ENCODE peak calls at places on chromosomes 16 and 17, in nine cellular contexts. One of them, this sample, is unnamed.

GRCh38 chr16:84774810-84775209 is 45.0 kb upstream of the CRISPLD2 start:
- DNase-seq in RPMI8226: no peak
- DNase-seq in AG09309: peak
- DNase-seq in kidney tubule cell: peak
- DNase-seq in posterior vena cava: no peak
- DNase-seq in iPS-NIHi11: no peak
- DNase-seq in NCI-H2081: no peak
- DNase-seq in activated CD8-positive, alpha-beta memory T cell treated with anti-CD3 and anti-CD28 coated beads for 4 hours: no peak
- DNase-seq in AG10803: peak
- DNase-seq in this sample: peak

GRCh38 chr16:10751291-10751697 is 7.7 kb downstream of the NUBP1 start:
- DNase-seq in RPMI8226: no peak
- DNase-seq in AG09309: no peak
- DNase-seq in kidney tubule cell: no peak
- DNase-seq in posterior vena cava: peak
- DNase-seq in iPS-NIHi11: no peak
- DNase-seq in NCI-H2081: no peak
- DNase-seq in activated CD8-positive, alpha-beta memory T cell treated with anti-CD3 and anti-CD28 coated beads for 4 hours: no peak
- DNase-seq in AG10803: no peak
- DNase-seq in this sample: no peak

GRCh38 chr16:87628940-87629339 is 26.6 kb downstream of the JPH3 start:
- DNase-seq in RPMI8226: peak
- DNase-seq in AG09309: peak
- DNase-seq in kidney tubule cell: peak
- DNase-seq in posterior vena cava: no peak
- DNase-seq in iPS-NIHi11: no peak
- DNase-seq in NCI-H2081: no peak
- DNase-seq in activated CD8-positive, alpha-beta memory T cell treated with anti-CD3 and anti-CD28 coated beads for 4 hours: no peak
- DNase-seq in AG10803: peak
- DNase-seq in this sample: no peak

GRCh38 chr17:17570207-17570797 is 21.2 kb downstream of the PEMT start:
- DNase-seq in RPMI8226: peak
- DNase-seq in AG09309: no peak
- DNase-seq in kidney tubule cell: peak
- DNase-seq in posterior vena cava: no peak
- DNase-seq in iPS-NIHi11: peak
- DNase-seq in NCI-H2081: peak
- DNase-seq in activated CD8-positive, alpha-beta memory T cell treated with anti-CD3 and anti-CD28 coated beads for 4 hours: no peak
- DNase-seq in AG10803: no peak
- DNase-seq in this sample: no peak

GRCh38 chr17:57935833-57936807 is 19.1 kb downstream of the CUEDC1 start:
- DNase-seq in RPMI8226: no peak
- DNase-seq in AG09309: no peak
- DNase-seq in kidney tubule cell: peak
- DNase-seq in posterior vena cava: peak
- DNase-seq in iPS-NIHi11: peak
- DNase-seq in NCI-H2081: no peak
- DNase-seq in activated CD8-positive, alpha-beta memory T cell treated with anti-CD3 and anti-CD28 coated beads for 4 hours: no peak
- DNase-seq in AG10803: peak
- DNase-seq in this sample: no peak

GRCh38 chr17:13046361-13046760 is 28.5 kb upstream of the ELAC2 start:
- DNase-seq in RPMI8226: no peak
- DNase-seq in AG09309: no peak
- DNase-seq in kidney tubule cell: no peak
- DNase-seq in posterior vena cava: no peak
- DNase-seq in iPS-NIHi11: no peak
- DNase-seq in NCI-H2081: no peak
- DNase-seq in activated CD8-positive, alpha-beta memory T cell treated with anti-CD3 and anti-CD28 coated beads for 4 hours: no peak
- DNase-seq in AG10803: no peak
- DNase-seq in this sample: no peak

GRCh38 chr16:17939052-17939673 is 397.4 kb downstream of the NPIPA8 start:
- DNase-seq in RPMI8226: no peak
- DNase-seq in AG09309: no peak
- DNase-seq in kidney tubule cell: no peak
- DNase-seq in posterior vena cava: no peak
- DNase-seq in iPS-NIHi11: no peak
- DNase-seq in NCI-H2081: no peak
- DNase-seq in activated CD8-positive, alpha-beta memory T cell treated with anti-CD3 and anti-CD28 coated beads for 4 hours: no peak
- DNase-seq in AG10803: no peak
- DNase-seq in this sample: no peak

GRCh38 chr16:75506107-75506506 is 10.9 kb upstream of the CHST6 start:
- DNase-seq in RPMI8226: no peak
- DNase-seq in AG09309: no peak
- DNase-seq in kidney tubule cell: no peak
- DNase-seq in posterior vena cava: no peak
- DNase-seq in iPS-NIHi11: no peak
- DNase-seq in NCI-H2081: no peak
- DNase-seq in activated CD8-positive, alpha-beta memory T cell treated with anti-CD3 and anti-CD28 coated beads for 4 hours: no peak
- DNase-seq in AG10803: no peak
- DNase-seq in this sample: no peak

GRCh38 chr16:12573730-12574383 is 229.8 kb downstream of the CPPED1 start:
- DNase-seq in RPMI8226: peak
- DNase-seq in AG09309: no peak
- DNase-seq in kidney tubule cell: peak
- DNase-seq in posterior vena cava: peak
- DNase-seq in iPS-NIHi11: peak
- DNase-seq in NCI-H2081: no peak
- DNase-seq in activated CD8-positive, alpha-beta memory T cell treated with anti-CD3 and anti-CD28 coated beads for 4 hours: peak
- DNase-seq in AG10803: peak
- DNase-seq in this sample: no peak

GRCh38 chr16:72198021-72198420 is 26.1 kb upstream of the PMFBP1 start:
- DNase-seq in RPMI8226: no peak
- DNase-seq in AG09309: peak
- DNase-seq in kidney tubule cell: no peak
- DNase-seq in posterior vena cava: no peak
- DNase-seq in iPS-NIHi11: no peak
- DNase-seq in NCI-H2081: no peak
- DNase-seq in activated CD8-positive, alpha-beta memory T cell treated with anti-CD3 and anti-CD28 coated beads for 4 hours: no peak
- DNase-seq in AG10803: peak
- DNase-seq in this sample: peak

GRCh38 chr17:2853722-2854580 is 57.7 kb downstream of the RAP1GAP2 start:
- DNase-seq in RPMI8226: peak
- DNase-seq in AG09309: no peak
- DNase-seq in kidney tubule cell: peak
- DNase-seq in posterior vena cava: no peak
- DNase-seq in iPS-NIHi11: peak
- DNase-seq in NCI-H2081: no peak
- DNase-seq in activated CD8-positive, alpha-beta memory T cell treated with anti-CD3 and anti-CD28 coated beads for 4 hours: no peak
- DNase-seq in AG10803: no peak
- DNase-seq in this sample: no peak

GRCh38 chr16:34802848-34803599 is 1343.6 kb downstream of the TP53TG3F start:
- DNase-seq in RPMI8226: no peak
- DNase-seq in AG09309: no peak
- DNase-seq in kidney tubule cell: no peak
- DNase-seq in posterior vena cava: peak
- DNase-seq in iPS-NIHi11: no peak
- DNase-seq in NCI-H2081: no peak
- DNase-seq in activated CD8-positive, alpha-beta memory T cell treated with anti-CD3 and anti-CD28 coated beads for 4 hours: no peak
- DNase-seq in AG10803: no peak
- DNase-seq in this sample: no peak

GRCh38 chr16:27495191-27495590 is 54.5 kb downstream of the GTF3C1 start:
- DNase-seq in RPMI8226: no peak
- DNase-seq in AG09309: no peak
- DNase-seq in kidney tubule cell: no peak
- DNase-seq in posterior vena cava: peak
- DNase-seq in iPS-NIHi11: no peak
- DNase-seq in NCI-H2081: no peak
- DNase-seq in activated CD8-positive, alpha-beta memory T cell treated with anti-CD3 and anti-CD28 coated beads for 4 hours: no peak
- DNase-seq in AG10803: peak
- DNase-seq in this sample: no peak

GRCh38 chr16:2874032-2874431 is 9.0 kb upstream of the FLYWCH2 start:
- DNase-seq in RPMI8226: no peak
- DNase-seq in AG09309: no peak
- DNase-seq in kidney tubule cell: no peak
- DNase-seq in posterior vena cava: no peak
- DNase-seq in iPS-NIHi11: no peak
- DNase-seq in NCI-H2081: no peak
- DNase-seq in activated CD8-positive, alpha-beta memory T cell treated with anti-CD3 and anti-CD28 coated beads for 4 hours: no peak
- DNase-seq in AG10803: no peak
- DNase-seq in this sample: no peak

GRCh38 chr17:12979826-12980500 is 37.9 kb downstream of the ELAC2 start:
- DNase-seq in RPMI8226: no peak
- DNase-seq in AG09309: no peak
- DNase-seq in kidney tubule cell: no peak
- DNase-seq in posterior vena cava: no peak
- DNase-seq in iPS-NIHi11: no peak
- DNase-seq in NCI-H2081: no peak
- DNase-seq in activated CD8-positive, alpha-beta memory T cell treated with anti-CD3 and anti-CD28 coated beads for 4 hours: no peak
- DNase-seq in AG10803: peak
- DNase-seq in this sample: no peak

GRCh38 chr16:89099905-89100304 is 6.3 kb downstream of the ACSF3 start:
- DNase-seq in RPMI8226: no peak
- DNase-seq in AG09309: no peak
- DNase-seq in kidney tubule cell: peak
- DNase-seq in posterior vena cava: no peak
- DNase-seq in iPS-NIHi11: no peak
- DNase-seq in NCI-H2081: no peak
- DNase-seq in activated CD8-positive, alpha-beta memory T cell treated with anti-CD3 and anti-CD28 coated beads for 4 hours: no peak
- DNase-seq in AG10803: peak
- DNase-seq in this sample: no peak

GRCh38 chr16:23348579-23349469 is 46.7 kb downstream of the SCNN1B start:
- DNase-seq in RPMI8226: no peak
- DNase-seq in AG09309: no peak
- DNase-seq in kidney tubule cell: no peak
- DNase-seq in posterior vena cava: peak
- DNase-seq in iPS-NIHi11: peak
- DNase-seq in NCI-H2081: no peak
- DNase-seq in activated CD8-positive, alpha-beta memory T cell treated with anti-CD3 and anti-CD28 coated beads for 4 hours: no peak
- DNase-seq in AG10803: no peak
- DNase-seq in this sample: no peak

GRCh38 chr16:21145738-21146137 is 4.9 kb downstream of the DNAH3 start:
- DNase-seq in RPMI8226: no peak
- DNase-seq in AG09309: no peak
- DNase-seq in kidney tubule cell: no peak
- DNase-seq in posterior vena cava: no peak
- DNase-seq in iPS-NIHi11: no peak
- DNase-seq in NCI-H2081: no peak
- DNase-seq in activated CD8-positive, alpha-beta memory T cell treated with anti-CD3 and anti-CD28 coated beads for 4 hours: no peak
- DNase-seq in AG10803: no peak
- DNase-seq in this sample: no peak

GRCh38 chr17:69143683-69144231 is 2.1 kb upstream of the ABCA6 start:
- DNase-seq in RPMI8226: no peak
- DNase-seq in AG09309: no peak
- DNase-seq in kidney tubule cell: no peak
- DNase-seq in posterior vena cava: no peak
- DNase-seq in iPS-NIHi11: no peak
- DNase-seq in NCI-H2081: no peak
- DNase-seq in activated CD8-positive, alpha-beta memory T cell treated with anti-CD3 and anti-CD28 coated beads for 4 hours: no peak
- DNase-seq in AG10803: no peak
- DNase-seq in this sample: no peak

GRCh38 chr17:73952498-73953205 is 250.8 kb upstream of the RPL38 start:
- DNase-seq in RPMI8226: peak
- DNase-seq in AG09309: no peak
- DNase-seq in kidney tubule cell: peak
- DNase-seq in posterior vena cava: no peak
- DNase-seq in iPS-NIHi11: peak
- DNase-seq in NCI-H2081: no peak
- DNase-seq in activated CD8-positive, alpha-beta memory T cell treated with anti-CD3 and anti-CD28 coated beads for 4 hours: peak
- DNase-seq in AG10803: no peak
- DNase-seq in this sample: no peak

GRCh38 chr17:46917516-46917915 is 5.4 kb upstream of the GOSR2 start:
- DNase-seq in RPMI8226: no peak
- DNase-seq in AG09309: no peak
- DNase-seq in kidney tubule cell: no peak
- DNase-seq in posterior vena cava: no peak
- DNase-seq in iPS-NIHi11: no peak
- DNase-seq in NCI-H2081: no peak
- DNase-seq in activated CD8-positive, alpha-beta memory T cell treated with anti-CD3 and anti-CD28 coated beads for 4 hours: no peak
- DNase-seq in AG10803: no peak
- DNase-seq in this sample: no peak

GRCh38 chr17:77439382-77440013 is 298.7 kb downstream of the SEC14L1 start:
- DNase-seq in RPMI8226: peak
- DNase-seq in AG09309: no peak
- DNase-seq in kidney tubule cell: no peak
- DNase-seq in posterior vena cava: no peak
- DNase-seq in iPS-NIHi11: no peak
- DNase-seq in NCI-H2081: no peak
- DNase-seq in activated CD8-positive, alpha-beta memory T cell treated with anti-CD3 and anti-CD28 coated beads for 4 hours: no peak
- DNase-seq in AG10803: peak
- DNase-seq in this sample: no peak

GRCh38 chr17:29625037-29625750 is 2.5 kb upstream of the CORO6 start:
- DNase-seq in RPMI8226: no peak
- DNase-seq in AG09309: no peak
- DNase-seq in kidney tubule cell: no peak
- DNase-seq in posterior vena cava: no peak
- DNase-seq in iPS-NIHi11: peak
- DNase-seq in NCI-H2081: no peak
- DNase-seq in activated CD8-positive, alpha-beta memory T cell treated with anti-CD3 and anti-CD28 coated beads for 4 hours: no peak
- DNase-seq in AG10803: peak
- DNase-seq in this sample: no peak

GRCh38 chr17:37512442-37513070 is 22.9 kb downstream of the DUSP14 start:
- DNase-seq in RPMI8226: no peak
- DNase-seq in AG09309: no peak
- DNase-seq in kidney tubule cell: no peak
- DNase-seq in posterior vena cava: no peak
- DNase-seq in iPS-NIHi11: no peak
- DNase-seq in NCI-H2081: no peak
- DNase-seq in activated CD8-positive, alpha-beta memory T cell treated with anti-CD3 and anti-CD28 coated beads for 4 hours: no peak
- DNase-seq in AG10803: no peak
- DNase-seq in this sample: no peak

GRCh38 chr17:1730345-1731193 is 6.1 kb downstream of the WDR81 start:
- DNase-seq in RPMI8226: no peak
- DNase-seq in AG09309: no peak
- DNase-seq in kidney tubule cell: peak
- DNase-seq in posterior vena cava: peak
- DNase-seq in iPS-NIHi11: peak
- DNase-seq in NCI-H2081: no peak
- DNase-seq in activated CD8-positive, alpha-beta memory T cell treated with anti-CD3 and anti-CD28 coated beads for 4 hours: no peak
- DNase-seq in AG10803: peak
- DNase-seq in this sample: no peak

GRCh38 chr16:83552193-83552592 is 255.6 kb upstream of the HSBP1 start:
- DNase-seq in RPMI8226: no peak
- DNase-seq in AG09309: peak
- DNase-seq in kidney tubule cell: peak
- DNase-seq in posterior vena cava: no peak
- DNase-seq in iPS-NIHi11: no peak
- DNase-seq in NCI-H2081: no peak
- DNase-seq in activated CD8-positive, alpha-beta memory T cell treated with anti-CD3 and anti-CD28 coated beads for 4 hours: no peak
- DNase-seq in AG10803: peak
- DNase-seq in this sample: no peak

GRCh38 chr17:44308865-44309264 is 464 bp downstream of the RUNDC3A start:
- DNase-seq in RPMI8226: no peak
- DNase-seq in AG09309: no peak
- DNase-seq in kidney tubule cell: no peak
- DNase-seq in posterior vena cava: no peak
- DNase-seq in iPS-NIHi11: no peak
- DNase-seq in NCI-H2081: peak
- DNase-seq in activated CD8-positive, alpha-beta memory T cell treated with anti-CD3 and anti-CD28 coated beads for 4 hours: no peak
- DNase-seq in AG10803: no peak
- DNase-seq in this sample: no peak

GRCh38 chr17:50686494-50687199 is 21.1 kb downstream of the ANKRD40 start:
- DNase-seq in RPMI8226: no peak
- DNase-seq in AG09309: peak
- DNase-seq in kidney tubule cell: peak
- DNase-seq in posterior vena cava: peak
- DNase-seq in iPS-NIHi11: no peak
- DNase-seq in NCI-H2081: no peak
- DNase-seq in activated CD8-positive, alpha-beta memory T cell treated with anti-CD3 and anti-CD28 coated beads for 4 hours: no peak
- DNase-seq in AG10803: peak
- DNase-seq in this sample: no peak

GRCh38 chr17:15409721-15410247 is 57.6 kb downstream of the CDRT4 start:
- DNase-seq in RPMI8226: no peak
- DNase-seq in AG09309: peak
- DNase-seq in kidney tubule cell: peak
- DNase-seq in posterior vena cava: no peak
- DNase-seq in iPS-NIHi11: no peak
- DNase-seq in NCI-H2081: no peak
- DNase-seq in activated CD8-positive, alpha-beta memory T cell treated with anti-CD3 and anti-CD28 coated beads for 4 hours: no peak
- DNase-seq in AG10803: peak
- DNase-seq in this sample: no peak

GRCh38 chr16:71537643-71538042 is 11.4 kb downstream of the CHST4 start:
- DNase-seq in RPMI8226: peak
- DNase-seq in AG09309: peak
- DNase-seq in kidney tubule cell: peak
- DNase-seq in posterior vena cava: no peak
- DNase-seq in iPS-NIHi11: peak
- DNase-seq in NCI-H2081: no peak
- DNase-seq in activated CD8-positive, alpha-beta memory T cell treated with anti-CD3 and anti-CD28 coated beads for 4 hours: no peak
- DNase-seq in AG10803: peak
- DNase-seq in this sample: no peak